ENCODE peak calls at places on chromosomes 4 and X, in four cellular contexts. F is IMR-90, G is right lobe of liver, H is AG09309. C is an unnamed sample.

GRCh38 chr4:176320340-176320975 is 692 bp downstream of the SPCS3 start:
- DNase-seq in G (peak; percentile 94), F (peak; percentile 84), H (peak; percentile 43), C (peak; percentile 89)

GRCh38 chr4:3655485-3656429 is 110.4 kb upstream of the ADRA2C start:
- DNase-seq in G (no peak), H (no peak), F (no peak), C (no peak)

GRCh38 chr4:158914178-158914577 is 145.4 kb downstream of the FNIP2 start:
- DNase-seq in H (peak; percentile 69), F (peak; percentile 84), G (no peak), C (no peak)

GRCh38 chr4:10461091-10461849 is 4.0 kb upstream of the ZNF518B start:
- DNase-seq in F (peak; percentile 57), G (peak; percentile 68), H (no peak), C (peak; percentile 92)

GRCh38 chr4:180664766-180665368 is 1578.3 kb upstream of the TENM3 start:
- DNase-seq in F (peak; percentile 90), G (no peak), H (peak; percentile 74), C (peak; percentile 46)

GRCh38 chrX:75276666-75277065 is 2.8 kb downstream of the UPRT start:
- DNase-seq in H (no peak), F (no peak), G (no peak), C (no peak)

GRCh38 chr4:88938138-88938537 is 118.8 kb downstream of the FAM13A start:
- DNase-seq in F (peak; percentile 96), G (no peak), H (peak; percentile 80), C (no peak)

GRCh38 chrX:40007136-40007535 is 90.6 kb downstream of the BCOR start:
- DNase-seq in H (no peak), G (no peak), F (no peak), C (no peak)

GRCh38 chr4:8647094-8647570 is 54.6 kb downstream of the CPZ start:
- DNase-seq in F (no peak), H (no peak), G (peak; percentile 38), C (no peak)

GRCh38 chr4:53702334-53703266 is 111.3 kb upstream of the LNX1 start:
- DNase-seq in H (no peak), G (peak; percentile 91), F (peak; percentile 77), C (peak; percentile 49)

GRCh38 chrX:11562570-11562969 is 103.2 kb downstream of the ARHGAP6 start:
- DNase-seq in F (no peak), H (no peak), G (no peak), C (no peak)

GRCh38 chr4:105710678-105711077 is 2.1 kb downstream of the GSTCD start:
- DNase-seq in G (no peak), H (no peak), F (no peak), C (no peak)

GRCh38 chr4:118729287-118730286 is 44.4 kb downstream of the METTL14 start:
- DNase-seq in H (peak; percentile 27), F (peak; percentile 92), G (no peak), C (no peak)

GRCh38 chr4:154314248-154314647 is 177.4 kb downstream of the DCHS2 start:
- DNase-seq in G (no peak), H (peak; percentile 29), F (no peak), C (no peak)

GRCh38 chr4:41205130-41205529 is 9.2 kb downstream of the APBB2 start:
- DNase-seq in F (no peak), H (no peak), G (no peak), C (no peak)

GRCh38 chrX:69238960-69239231 is 73.6 kb upstream of the PJA1 start:
- DNase-seq in H (no peak), G (no peak), F (no peak), C (no peak)

GRCh38 chrX:9911479-9911878 is 55.7 kb upstream of the CLDN34 start:
- DNase-seq in G (no peak), F (peak; percentile 80), H (no peak), C (no peak)

GRCh38 chr4:16750882-16751642 is 147.4 kb downstream of the LDB2 start:
- DNase-seq in G (no peak), H (no peak), F (no peak), C (no peak)

GRCh38 chr4:126969360-126969759 is 663.4 kb upstream of the INTU start:
- DNase-seq in F (no peak), H (no peak), G (no peak), C (no peak)

GRCh38 chr4:102663073-102663472 is 97.7 kb downstream of the MANBA start:
- DNase-seq in F (peak; percentile 80), G (no peak), H (peak; percentile 78), C (no peak)

GRCh38 chr4:109729155-109729562 is 711 bp downstream of the PLA2G12A start:
- DNase-seq in F (peak; percentile 7), H (no peak), G (no peak), C (peak; percentile 16)

GRCh38 chr4:143336828-143337599 is at the start of gene GAB1:
- DNase-seq in G (peak; percentile 91), H (no peak), F (peak; percentile 80), C (peak; percentile 82)

GRCh38 chrX:108945883-108946523 is 209.6 kb upstream of the IRS4 start:
- DNase-seq in H (no peak), G (no peak), F (no peak), C (no peak)

GRCh38 chrX:39242187-39242586 is 440.9 kb downstream of the MID1IP1 start:
- DNase-seq in H (no peak), F (no peak), G (no peak), C (peak; percentile 6)

GRCh38 chr4:22874334-22874912 is 181.7 kb downstream of the GBA3 start:
- DNase-seq in H (no peak), F (no peak), G (no peak), C (no peak)

DNA sequence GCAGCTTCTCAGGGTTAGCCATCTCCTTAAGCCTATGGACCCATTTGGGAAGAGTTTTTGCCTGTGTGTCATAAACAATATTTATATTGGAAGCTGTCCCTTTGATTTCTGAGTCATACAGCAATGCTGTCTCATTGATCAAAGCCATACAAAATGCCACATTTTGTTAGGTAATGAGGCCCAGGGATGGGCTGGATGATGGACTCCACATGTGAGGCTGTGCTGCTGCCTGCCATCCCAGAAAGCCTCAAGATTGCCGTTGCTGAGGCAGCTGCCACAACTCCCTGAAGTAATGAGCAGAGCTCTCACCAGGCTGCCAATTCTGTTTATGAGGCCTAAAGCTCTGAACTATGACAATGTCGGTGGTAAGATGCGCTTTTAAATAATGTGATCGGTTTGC is 12.2 kb upstream of the GJB1 start:
- DNase-seq in G (no peak), F (peak; percentile 31), H (peak; percentile 24), C (no peak)
- TF ChIP-seq CTCF in G (no peak), F (no peak), H (no peak), C (no peak)

GRCh38 chr4:1777822-1778641 is 15.1 kb upstream of the FGFR3 start:
- DNase-seq in H (no peak), F (no peak), G (no peak), C (no peak)
- TF ChIP-seq CTCF in H (peak; percentile 11), F (no peak), G (no peak), C (no peak)

DNA sequence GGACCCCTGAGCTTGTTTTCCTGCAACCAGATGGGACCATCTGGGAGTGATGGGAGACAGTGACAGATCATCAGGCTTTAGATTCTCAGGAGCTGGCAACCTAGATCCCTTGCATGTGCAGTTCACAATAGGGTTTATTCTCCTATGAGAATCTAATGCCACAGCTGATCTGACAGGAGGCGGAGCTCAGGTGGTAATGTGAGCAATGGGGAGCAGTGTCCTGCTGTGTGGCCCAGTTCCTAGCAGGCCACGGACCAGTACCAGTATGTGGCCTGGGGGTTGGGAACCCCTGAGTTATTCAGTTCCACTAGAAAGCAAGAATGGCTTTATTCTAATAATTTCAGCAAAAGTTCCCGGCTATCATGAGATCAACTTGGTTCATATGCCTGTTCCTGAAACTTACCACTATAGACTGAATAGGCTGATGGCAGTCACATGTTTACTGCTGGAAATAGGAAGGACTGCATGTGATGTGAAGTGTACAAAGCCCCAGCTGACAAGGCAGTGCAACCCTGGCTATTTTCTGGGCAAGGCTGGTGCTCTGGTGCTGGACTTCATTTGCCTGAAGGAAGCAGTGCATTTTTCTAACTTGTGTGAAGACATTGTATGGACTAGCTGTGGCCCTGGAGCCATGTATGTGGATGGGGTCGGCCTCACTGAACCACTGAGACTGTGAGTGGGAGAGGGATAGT is 107.2 kb downstream of the SPRY1 start:
- DNase-seq in F (no peak), G (no peak), H (no peak), C (no peak)
- TF ChIP-seq CTCF in F (no peak), G (no peak), H (no peak), C (no peak)

GRCh38 chr4:141220655-141221605 is at the start of gene ZNF330:
- DNase-seq in F (peak; percentile 93), H (peak; percentile 69), G (peak; percentile 93), C (peak; percentile 91)
- TF ChIP-seq CTCF in F (peak; percentile 23), H (peak; percentile 18), G (peak; percentile 40), C (peak; percentile 16)

GRCh38 chr4:183721207-183722081 is 62.4 kb downstream of the TRAPPC11 start:
- DNase-seq in F (peak; percentile 41), H (no peak), G (peak; percentile 92), C (peak; percentile 67)
- TF ChIP-seq CTCF in F (peak; percentile 55), H (peak; percentile 44), G (peak; percentile 67), C (peak; percentile 55)

GRCh38 chr4:38077791-38078489 is 117.7 kb downstream of the PTTG2 start:
- DNase-seq in H (no peak), F (no peak), G (no peak), C (no peak)
- TF ChIP-seq CTCF in H (no peak), F (no peak), G (no peak), C (no peak)

GRCh38 chr4:104352211-104352610 is 142.5 kb downstream of the CXXC4 start:
- DNase-seq in H (no peak), F (no peak), G (no peak), C (no peak)
- TF ChIP-seq CTCF in H (no peak), F (no peak), G (peak; percentile 34), C (no peak)

GRCh38 chr4:763191-763810 is 57.7 kb downstream of the PCGF3 start:
- DNase-seq in F (no peak), G (peak; percentile 55), H (no peak), C (no peak)

GRCh38 chr4:761086-761485 is 55.5 kb downstream of the PCGF3 start:
- DNase-seq in F (no peak), H (no peak), G (peak; percentile 37), C (no peak)

GRCh38 chr4:761739-762138 is 56.1 kb downstream of the PCGF3 start:
- DNase-seq in G (peak; percentile 42), F (no peak), H (no peak), C (no peak)

GRCh38 chr4:763922-764321 is 58.3 kb downstream of the PCGF3 start:
- DNase-seq in H (no peak), G (peak; percentile 53), F (no peak), C (no peak)

GRCh38 chr4:762211-763190 is 56.9 kb downstream of the PCGF3 start:
- DNase-seq in G (peak; percentile 53), F (no peak), H (no peak), C (no peak)
- TF ChIP-seq CTCF in G (peak; percentile 37), F (peak; percentile 19), H (peak; percentile 37), C (no peak)